ENCODE peak calls at places on chromosomes 5 and 9, in six cellular contexts. H is astrocyte of the spinal cord, D is amygdala, X is left lung, Y is fibroblast of the aortic adventitia, N is sciatic nerve. K is an unnamed sample.

GRCh38 chr5:7597058-7597457 is 201.1 kb downstream of the ADCY2 start:
- DNase-seq in Y (no peak), X (no peak), N (no peak), D (no peak), H (no peak), K (no peak)

GRCh38 chr5:179289756-179290385 is 55.4 kb downstream of the ADAMTS2 start:
- DNase-seq in X (peak; percentile 11), D (no peak), Y (no peak), H (no peak), N (peak; percentile 22), K (no peak)

GRCh38 chr5:11564716-11565115 is 339.5 kb downstream of the CTNND2 start:
- DNase-seq in H (peak; percentile 5), N (no peak), X (no peak), D (peak; percentile 57), Y (no peak), K (no peak)

GRCh38 chr5:173201636-173202265 is 33.3 kb downstream of the NKX2-5 start:
- DNase-seq in N (no peak), D (no peak), Y (peak; percentile 81), X (no peak), H (peak; percentile 78), K (no peak)

GRCh38 chr5:124996023-124996763 is 249.8 kb upstream of the ZNF608 start:
- DNase-seq in N (no peak), D (no peak), Y (peak; percentile 10), H (peak; percentile 20), X (no peak), K (no peak)

GRCh38 chr9:115941561-115942315 is 211.9 kb upstream of the PAPPA start:
- DNase-seq in X (no peak), D (no peak), Y (peak; percentile 69), H (peak; percentile 32), N (no peak), K (no peak)

GRCh38 chr5:17228833-17229291 is 11.4 kb downstream of the BASP1 start:
- DNase-seq in Y (peak; percentile 78), N (no peak), H (peak; percentile 79), X (no peak), D (no peak), K (no peak)

GRCh38 chr9:38289486-38290275 is 102.8 kb upstream of the ALDH1B1 start:
- DNase-seq in H (no peak), Y (no peak), X (no peak), D (no peak), N (no peak), K (no peak)

GRCh38 chr9:133114451-133114885 is 6.6 kb downstream of the RALGDS start:
- DNase-seq in D (no peak), X (peak; percentile 48), Y (no peak), H (no peak), N (peak; percentile 63), K (peak; percentile 61)

GRCh38 chr5:174328626-174329299 is 283.3 kb downstream of the NSG2 start:
- DNase-seq in H (no peak), N (no peak), D (no peak), Y (peak; percentile 49), X (no peak), K (no peak)

GRCh38 chr5:107593009-107593408 is 77.7 kb downstream of the EFNA5 start:
- DNase-seq in N (no peak), D (no peak), Y (peak; percentile 21), H (no peak), X (no peak), K (no peak)

K was measured in left colon.